ENCODE peak calls at places on chromosomes 7 and 10, in eight cellular contexts. I, U, Z, A, S, L, X and K are unnamed samples.

GRCh38 chr7:116689787-116690186 is 17.8 kb downstream of the MET start:
- DNase-seq in I (peak; percentile 84), U (no peak), Z (no peak), A (peak; percentile 82), S (no peak), L (no peak), X (no peak), K (no peak)

GRCh38 chr7:142158741-142159496 is 47.4 kb downstream of the MGAM2 start:
- DNase-seq in I (no peak), U (no peak), Z (no peak), A (no peak), S (no peak), L (no peak), X (no peak), K (no peak)

GRCh38 chr7:73667344-73668102 is at the start of gene VPS37D:
- DNase-seq in I (peak; percentile 89), U (peak; percentile 91), Z (peak; percentile 80), A (peak; percentile 77), S (peak; percentile 97), L (peak; percentile 90), X (peak; percentile 89), K (peak; percentile 96)

GRCh38 chr7:116534790-116535189 is 10.0 kb downstream of the CAV1 start:
- DNase-seq in I (no peak), U (peak; percentile 21), Z (no peak), A (no peak), S (no peak), L (no peak), X (no peak), K (no peak)

GRCh38 chr10:112810651-112811215 is 139.3 kb upstream of the TCF7L2 start:
- DNase-seq in I (peak; percentile 66), U (no peak), Z (no peak), A (peak; percentile 57), S (no peak), L (no peak), X (no peak), K (no peak)

GRCh38 chr10:58757352-58758071 is 244.8 kb downstream of the BICC1 start:
- DNase-seq in I (no peak), U (no peak), Z (no peak), A (peak; percentile 38), S (no peak), L (no peak), X (peak; percentile 24), K (no peak)

GRCh38 chr10:122276611-122277205 is 5.6 kb downstream of the BTBD16 start:
- DNase-seq in I (no peak), U (no peak), Z (peak; percentile 65), A (peak; percentile 59), S (no peak), L (no peak), X (no peak), K (no peak)

GRCh38 chr10:42615419-42615818 is 23.0 kb downstream of the ZNF33B start:
- DNase-seq in I (no peak), U (no peak), Z (no peak), A (no peak), S (no peak), L (no peak), X (no peak), K (no peak)

GRCh38 chr7:129434846-129435318 is 650 bp downstream of the STRIP2 start:
- DNase-seq in I (no peak), U (peak; percentile 18), Z (peak; percentile 14), A (peak; percentile 18), S (no peak), L (no peak), X (peak; percentile 13), K (no peak)

GRCh38 chr7:33841658-33842057 is 63.7 kb upstream of the BMPER start:
- DNase-seq in I (peak; percentile 56), U (peak; percentile 23), Z (peak; percentile 25), A (no peak), S (no peak), L (no peak), X (peak; percentile 20), K (no peak)

DNA sequence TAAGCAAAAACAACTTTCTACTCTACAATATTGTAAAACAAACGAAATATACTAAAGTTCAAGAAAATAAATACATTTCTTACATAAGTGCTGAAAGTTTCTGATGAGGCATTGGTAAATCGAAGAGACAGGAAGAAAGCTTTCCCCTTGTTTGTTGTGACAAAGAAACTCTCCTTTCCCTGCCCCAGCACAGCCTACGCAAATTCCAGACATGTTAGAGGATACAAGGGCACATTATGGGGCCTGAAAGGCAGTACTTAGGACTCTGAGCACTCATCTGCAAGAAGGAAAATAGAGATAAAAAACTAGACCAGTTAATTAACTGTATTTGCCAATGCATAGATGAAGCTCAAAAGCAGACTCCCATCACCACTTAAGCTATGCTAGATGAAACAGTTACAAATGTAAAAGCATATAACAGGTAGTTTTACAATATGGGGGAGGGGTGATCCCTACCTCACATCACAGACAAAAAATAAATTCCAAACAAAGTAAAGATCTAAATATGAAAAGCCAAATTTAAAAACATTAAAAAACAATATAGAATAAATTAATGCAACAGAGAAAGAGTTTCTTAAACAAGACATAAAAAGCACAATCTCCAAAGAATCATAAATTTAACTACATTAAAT is 21.8 kb downstream of the ARHGAP19 start:
- DNase-seq in I (no peak), U (no peak), Z (peak; percentile 76), A (peak; percentile 78), S (no peak), L (no peak), X (no peak), K (no peak)
- H3K9me3 ChIP-seq in I (no peaks in the 10 kb centered on the region), U (no peaks in the 10 kb centered on the region), Z (no peaks in the 10 kb centered on the region), A (no peaks in the 10 kb centered on the region), S (no peaks in the 10 kb centered on the region), L (peaks cover 3% of the 10 kb centered on the region), X (no peaks in the 10 kb centered on the region), K (no peaks in the 10 kb centered on the region)

GRCh38 chr10:101006593-101007098 is 7.0 kb downstream of the LZTS2 start:
- DNase-seq in I (no peak), U (no peak), Z (peak; percentile 32), A (no peak), S (no peak), L (no peak), X (peak; percentile 65), K (no peak)
- H3K27ac ChIP-seq in I (no peak overlapping the region), U (peak overlapping the region; percentile 36), Z (peak overlapping the region; percentile 81), A (peak overlapping the region; percentile 2), S (no peak overlapping the region), L (peak overlapping the region; percentile 76), X (no peak overlapping the region), K (no peak overlapping the region)

GRCh38 chr10:27240891-27241639 is 468 bp upstream of the ACBD5 start:
- DNase-seq in I (peak; percentile 13), U (no peak), Z (no peak), A (no peak), S (peak; percentile 45), L (peak; percentile 22), X (no peak), K (peak; percentile 25)

GRCh38 chr10:27240212-27240890 is at the start of gene ACBD5:
- DNase-seq in I (peak; percentile 59), U (peak; percentile 91), Z (peak; percentile 72), A (peak; percentile 65), S (peak; percentile 68), L (peak; percentile 91), X (peak; percentile 92), K (peak; percentile 53)

GRCh38 chr10:27242951-27243551 is 2.5 kb upstream of the ACBD5 start:
- DNase-seq in I (peak; percentile 53), U (peak; percentile 46), Z (peak; percentile 82), A (peak; percentile 82), S (peak; percentile 62), L (peak; percentile 44), X (peak; percentile 71), K (peak; percentile 45)

GRCh38 chr10:27241640-27242472 is 1.3 kb upstream of the ACBD5 start:
- DNase-seq in I (peak; percentile 91), U (peak; percentile 93), Z (peak; percentile 92), A (peak; percentile 93), S (peak; percentile 85), L (peak; percentile 91), X (peak; percentile 92), K (peak; percentile 82)

DNA sequence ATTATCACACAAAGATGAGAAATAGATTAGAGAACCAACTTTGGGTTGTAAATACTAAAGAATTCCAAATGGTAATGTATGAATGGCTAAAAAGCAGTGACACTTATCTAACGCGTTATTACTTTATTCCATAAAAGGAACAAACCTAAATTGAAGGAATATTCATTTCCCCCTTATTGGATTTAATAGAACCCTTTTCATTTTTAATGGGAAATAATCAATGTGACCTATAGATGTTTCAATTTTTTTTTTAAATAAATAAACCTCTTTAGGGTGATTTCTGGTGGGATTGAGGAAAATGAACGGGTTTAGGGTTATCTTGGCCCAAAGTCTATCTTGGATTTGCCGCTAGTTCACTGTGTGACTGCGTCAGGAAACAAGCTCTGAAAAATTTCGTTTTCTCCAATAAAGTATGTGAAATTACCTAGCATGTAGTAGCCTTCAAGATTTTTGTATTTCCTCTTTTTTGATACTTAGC is 1.9 kb upstream of the ACBD5 start:
- DNase-seq in I (no peak), U (no peak), Z (no peak), A (no peak), S (no peak), L (no peak), X (no peak), K (no peak)
- TF ChIP-seq CTCF in I (no peak), U (no peak), Z (no peak), A (no peak), S (no peak), L (no peak), X (no peak), K (peak; percentile 9)

GRCh38 chr7:157986051-157986450 is 601.6 kb downstream of the PTPRN2 start:
- DNase-seq in I (no peak), U (no peak), Z (no peak), A (no peak), S (no peak), L (no peak), X (no peak), K (no peak)
- H3K9me3 ChIP-seq in I (no peaks in the 10 kb centered on the region), U (no peaks in the 10 kb centered on the region), Z (peaks cover 44% of the 10 kb centered on the region), A (no peaks in the 10 kb centered on the region), S (no peaks in the 10 kb centered on the region), L (no peaks in the 10 kb centered on the region), X (no peaks in the 10 kb centered on the region), K (no peaks in the 10 kb centered on the region)

DNA sequence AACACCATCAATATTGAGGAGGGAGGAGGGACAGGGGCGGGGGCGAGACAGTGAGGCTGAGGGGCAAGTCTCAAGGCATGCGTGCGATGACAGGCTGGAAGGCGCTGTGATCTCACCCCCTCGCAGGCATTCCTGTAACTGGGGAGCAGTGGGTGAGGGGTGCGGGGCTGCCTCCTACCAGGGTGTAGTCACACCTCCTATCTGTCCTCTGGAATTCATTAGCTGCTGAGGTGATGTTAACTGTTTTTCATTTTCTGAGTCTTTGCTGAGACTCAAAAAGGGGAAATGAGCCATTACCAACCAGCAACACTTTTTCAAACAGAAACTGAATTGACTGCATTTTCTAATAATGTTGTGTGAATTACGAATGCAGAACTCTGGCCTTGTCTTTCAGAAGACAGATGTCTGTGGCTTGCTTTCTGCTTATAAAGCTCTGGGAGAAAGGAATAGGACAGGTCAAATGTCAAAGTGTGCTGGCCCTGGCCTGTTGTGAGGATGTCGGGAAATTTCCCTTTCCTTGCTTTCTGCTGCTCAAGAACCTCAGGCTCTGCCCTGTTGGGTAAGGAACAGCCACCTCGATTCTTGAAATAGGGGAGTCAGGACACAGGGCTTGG is 23.7 kb upstream of the CDH23 start:
- DNase-seq in I (no peak), U (no peak), Z (no peak), A (no peak), S (no peak), L (no peak), X (no peak), K (no peak)
- H3K27ac ChIP-seq in I (no peak overlapping the region), U (no peak overlapping the region), Z (no peak overlapping the region), A (no peak overlapping the region), S (no peak overlapping the region), L (peak overlapping the region; percentile 40), X (no peak overlapping the region), K (no peak overlapping the region)

GRCh38 chr10:62492012-62492869 is 118.1 kb downstream of the ZNF365 start:
- DNase-seq in I (peak; percentile 92), U (no peak), Z (peak; percentile 25), A (peak; percentile 44), S (peak; percentile 5), L (no peak), X (no peak), K (no peak)
- TF ChIP-seq CTCF in I (peak; percentile 100), U (no peak), Z (peak; percentile 51), A (peak; percentile 42), S (peak; percentile 55), L (peak; percentile 56), X (no peak), K (peak; percentile 63)